ENCODE peak calls at places on chromosomes 12 and 14, in seven cellular contexts. C is upper lobe of right lung; D is breast epithelium; U is CD4-positive, alpha-beta T cell; L is ovary; I is testis; R is colonic mucosa. Q is an unnamed sample. For H3K9me3, the result is how much of the 10 kb centered on the place peaks cover.

GRCh38 chr12:93339695-93340094 is 38.0 kb upstream of the NUDT4 start:
- DNase-seq in C (no peak), D (no peak), U (no peak), L (no peak), I (no peak), R (no peak), Q (no peak)

GRCh38 chr14:45610303-45610702 is 357.3 kb upstream of the MIS18BP1 start:
- DNase-seq in C (no peak), D (no peak), U (no peak), L (no peak), I (peak), R (no peak), Q (no peak)

GRCh38 chr14:68692216-68692615 is 100.7 kb downstream of the ZFP36L1 start:
- DNase-seq in C (peak), D (no peak), U (no peak), L (peak), I (no peak), R (no peak), Q (no peak)

GRCh38 chr12:49954863-49955830 is 4.6 kb downstream of the AQP2 start:
- DNase-seq in C (peak), D (no peak), U (no peak), L (peak), I (no peak), R (no peak), Q (no peak)

GRCh38 chr14:60061371-60061770 is 30.4 kb upstream of the PCNX4 start:
- DNase-seq in C (no peak), D (no peak), U (no peak), L (no peak), I (no peak), R (no peak), Q (no peak)

GRCh38 chr12:78641837-78642423 is 222.6 kb upstream of the SYT1 start:
- DNase-seq in C (no peak), D (no peak), U (no peak), L (no peak), I (no peak), R (no peak), Q (no peak)

GRCh38 chr12:52168019-52168717 is 23.6 kb downstream of the KRT80 start:
- DNase-seq in C (no peak), D (no peak), U (no peak), L (no peak), I (no peak), R (no peak), Q (no peak)

GRCh38 chr14:104016873-104017650 is 68.4 kb upstream of the ASPG start:
- DNase-seq in C (no peak), D (no peak), U (no peak), L (no peak), I (no peak), R (no peak), Q (no peak)

GRCh38 chr12:40583743-40584142 is 108.5 kb upstream of the CNTN1 start:
- DNase-seq in C (no peak), D (no peak), U (no peak), L (no peak), I (no peak), R (no peak), Q (no peak)

DNA sequence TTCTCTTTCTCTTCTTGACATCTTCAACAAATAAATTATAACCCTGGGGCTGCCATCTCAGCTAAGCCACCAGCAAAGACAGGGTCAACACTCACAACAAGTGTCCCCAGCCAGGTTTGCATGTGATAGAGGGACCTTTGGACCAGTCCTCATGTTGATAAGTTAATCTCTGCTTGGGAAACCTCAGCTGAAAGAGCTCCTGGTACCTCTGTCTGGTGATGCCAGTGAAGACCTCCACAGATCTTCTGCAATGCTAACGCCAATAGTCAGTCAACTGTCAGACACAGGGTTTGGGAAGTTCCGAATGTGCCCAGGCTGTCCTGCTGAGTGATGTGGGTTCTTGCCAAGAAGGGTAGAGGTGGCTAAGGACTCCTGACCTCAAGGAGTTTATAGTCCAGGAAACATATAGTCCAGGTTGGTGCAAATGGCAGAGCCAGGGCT is 179.8 kb upstream of the GZMB start:
- DNase-seq in C (no peak), D (no peak), U (no peak), L (no peak), I (no peak), R (no peak), Q (no peak)
- H3K9me3 ChIP-seq in C (under half), D (under half), U (under half), L (under half), I (under half), R (under half), Q (under half)

GRCh38 chr14:20008156-20008555 is 6.2 kb downstream of the OR4Q2 start:
- DNase-seq in C (no peak), D (no peak), U (no peak), L (no peak), I (no peak), R (no peak), Q (no peak)

GRCh38 chr14:20001863-20002262 is at the start of gene OR4Q2:
- DNase-seq in C (no peak), D (no peak), U (no peak), L (no peak), I (no peak), R (no peak), Q (no peak)

GRCh38 chr14:20002319-20002718 is 356 bp downstream of the OR4Q2 start:
- DNase-seq in C (no peak), D (no peak), U (no peak), L (no peak), I (no peak), R (no peak), Q (no peak)
- H3K9me3 ChIP-seq in C (under half), D (under half), U (under half), L (under half), I (under half), R (under half), Q (under half)

GRCh38 chr14:105864116-105864515 is 337.7 kb downstream of the TMEM121 start:
- DNase-seq in C (no peak), D (no peak), U (no peak), L (no peak), I (peak), R (no peak), Q (peak)
- H3K9me3 ChIP-seq in C (under half), D (under half), U (under half), L (under half), I (under half), R (under half), Q (under half)

GRCh38 chr12:1422604-1423315 is 171.6 kb downstream of the FBXL14 start:
- DNase-seq in C (no peak), D (no peak), U (no peak), L (no peak), I (no peak), R (no peak), Q (no peak)
- H3K9me3 ChIP-seq in C (under half), D (under half), U (under half), L (under half), I (under half), R (under half), Q (under half)

DNA sequence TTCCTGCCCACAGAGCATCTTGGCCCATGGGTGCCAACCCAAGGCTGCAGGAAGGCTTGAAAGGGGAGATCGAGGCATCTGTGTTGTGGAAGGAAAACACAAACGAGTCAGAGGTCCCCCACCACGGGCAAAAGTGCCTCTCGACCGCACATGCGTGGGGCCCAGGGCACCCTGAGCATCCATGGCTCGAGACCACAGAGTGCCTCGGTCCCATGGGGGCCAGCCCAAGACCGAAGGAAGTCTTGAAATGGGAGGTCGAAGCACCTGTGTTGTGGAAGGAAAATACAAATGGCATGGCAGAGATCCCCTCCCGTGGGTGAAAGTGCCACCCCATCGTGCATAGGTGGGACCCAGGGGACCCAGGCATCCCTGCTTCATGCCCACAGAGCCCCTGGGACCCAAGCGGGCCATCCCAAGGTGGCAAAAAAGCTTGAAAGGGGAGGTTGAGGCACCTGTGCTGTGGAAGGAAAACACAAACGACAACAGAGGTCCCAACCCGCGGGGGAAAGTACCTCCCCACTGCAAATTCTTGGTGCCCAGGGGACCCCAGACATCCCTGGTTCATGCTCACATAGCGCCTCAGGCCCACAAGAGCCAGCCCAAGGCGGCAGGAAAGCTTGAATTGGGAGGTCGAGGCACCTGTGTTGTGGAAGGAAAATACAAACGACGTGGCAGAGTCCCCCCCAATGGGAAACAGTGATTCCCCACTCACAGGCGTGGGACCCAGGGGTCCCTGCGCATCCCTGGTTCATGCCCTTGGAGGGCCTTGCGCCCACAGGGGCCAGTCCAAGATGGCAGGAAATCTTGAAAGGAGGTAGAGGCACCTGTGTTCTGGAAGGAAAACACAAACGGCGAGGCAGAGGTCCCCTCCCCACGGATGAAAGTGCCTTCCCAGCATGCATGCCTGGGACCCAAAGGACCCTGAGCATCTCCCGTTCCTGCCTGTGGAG is 373.0 kb downstream of the ALG10 start:
- DNase-seq in C (peak), D (peak), U (no peak), L (peak), I (peak), R (peak), Q (peak)
- H3K9me3 ChIP-seq in C (under half), D (half or more), U (under half), L (under half), I (under half), R (under half), Q (under half)

DNA sequence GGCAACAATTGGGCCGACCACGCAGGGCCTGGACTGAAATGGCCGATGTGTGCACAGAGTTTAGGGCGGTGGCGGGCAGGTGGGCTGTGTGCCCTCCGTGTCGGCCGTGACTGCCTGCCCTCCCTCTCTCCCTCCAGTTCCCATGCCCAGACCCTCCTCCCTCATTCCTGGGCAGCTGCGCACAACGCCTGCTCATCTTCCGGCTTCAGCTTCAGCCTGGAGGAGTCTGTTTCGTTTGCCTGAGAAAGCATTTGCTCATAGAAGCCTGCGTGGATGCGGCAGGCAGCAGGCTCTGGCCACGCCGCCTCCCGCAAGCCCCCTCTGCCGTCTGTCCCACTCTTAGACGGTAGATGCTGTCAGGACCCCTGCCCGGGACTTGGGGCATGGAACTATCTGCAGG is 47.3 kb upstream of the FZD10 start:
- DNase-seq in C (no peak), D (no peak), U (no peak), L (no peak), I (peak), R (no peak), Q (no peak)
- H3K9me3 ChIP-seq in C (under half), D (under half), U (under half), L (under half), I (under half), R (under half), Q (under half)

GRCh38 chr14:98834119-98834518 is 437.9 kb downstream of the BCL11B start:
- DNase-seq in C (no peak), D (no peak), U (no peak), L (no peak), I (no peak), R (no peak), Q (no peak)
- H3K9me3 ChIP-seq in C (under half), D (under half), U (under half), L (under half), I (under half), R (under half), Q (under half)

GRCh38 chr14:69933623-69934275 is 54.5 kb downstream of the SMOC1 start:
- DNase-seq in C (no peak), D (no peak), U (no peak), L (no peak), I (no peak), R (no peak), Q (no peak)
- H3K9me3 ChIP-seq in C (under half), D (under half), U (under half), L (under half), I (under half), R (under half), Q (under half)

Q was measured in T-helper 17 cell.